ENCODE peak calls at places on chromosomes 4 and X, in six cellular contexts. B is mammary epithelial cell, V is tibial artery, R is heart right ventricle, Y is A549, I is MM.1S. Q is an unnamed sample. For H3K4me1, the result is how much of the 10 kb centered on the place peaks cover.

GRCh38 chr4:180650273-180650672 is 1592.9 kb upstream of the TENM3 start:
- DNase-seq in I (no peak), V (no peak), Y (no peak), B (no peak), R (no peak), Q (no peak)

GRCh38 chr4:7358100-7358735 is 76.5 kb downstream of the PSAPL1 start:
- DNase-seq in B (peak), R (peak), I (no peak), Y (peak), V (peak), Q (no peak)

GRCh38 chr4:25131925-25132324 is 28.3 kb downstream of the SEPSECS start:
- DNase-seq in I (no peak), B (no peak), V (no peak), Y (no peak), R (no peak), Q (peak)

GRCh38 chr4:1537410-1538095 is 131.3 kb upstream of the NKX1-1 start:
- DNase-seq in I (no peak), V (no peak), B (no peak), R (no peak), Y (no peak), Q (no peak)

GRCh38 chr4:83561381-83561780 is 25.5 kb downstream of the GPAT3 start:
- DNase-seq in Y (peak), R (no peak), V (no peak), B (peak), I (no peak), Q (no peak)

GRCh38 chrX:50068293-50068568 is 132.6 kb downstream of the AKAP4 start:
- DNase-seq in Y (no peak), I (no peak), R (no peak), V (no peak), B (no peak), Q (no peak)

GRCh38 chr4:140237616-140238352 is 83.8 kb upstream of the MAML3 start:
- DNase-seq in V (peak), R (peak), Y (no peak), B (no peak), I (no peak), Q (peak)

GRCh38 chr4:135718019-135718418 is 1516.4 kb upstream of the PABPC4L start:
- DNase-seq in R (no peak), V (no peak), B (no peak), Y (no peak), I (no peak), Q (no peak)

GRCh38 chr4:158299459-158300007 is 89.2 kb downstream of the TMEM144 start:
- DNase-seq in R (no peak), B (no peak), I (no peak), Y (peak), V (no peak), Q (no peak)

GRCh38 chr4:48908687-48909086 is 2.1 kb upstream of the OCIAD2 start:
- DNase-seq in V (no peak), Y (no peak), I (no peak), R (no peak), B (no peak), Q (no peak)

GRCh38 chr4:15794905-15795304 is 16.8 kb downstream of the CD38 start:
- DNase-seq in V (no peak), R (no peak), I (no peak), Y (no peak), B (peak), Q (no peak)

GRCh38 chr4:25457053-25457715 is 80.1 kb downstream of the ANAPC4 start:
- DNase-seq in R (no peak), Y (no peak), V (no peak), B (no peak), I (no peak), Q (no peak)

GRCh38 chrX:130878350-130879341 is 24.4 kb downstream of the ENOX2 start:
- DNase-seq in I (no peak), R (no peak), Y (no peak), V (peak), B (peak), Q (no peak)

GRCh38 chr4:151766691-151767090 is 5.9 kb upstream of the GATB start:
- DNase-seq in B (peak), V (no peak), Y (no peak), I (no peak), R (no peak), Q (no peak)

GRCh38 chrX:22194207-22194606 is 78.5 kb upstream of the CBLL2 start:
- DNase-seq in I (no peak), B (no peak), V (no peak), R (no peak), Y (no peak), Q (no peak)

GRCh38 chr4:40934671-40935070 is 184.9 kb downstream of the NSUN7 start:
- DNase-seq in I (no peak), B (no peak), R (no peak), V (no peak), Y (no peak), Q (no peak)

GRCh38 chr4:20254517-20255250 is 3.0 kb downstream of the SLIT2 start:
- DNase-seq in I (no peak), Y (no peak), V (peak), B (no peak), R (peak), Q (no peak)

GRCh38 chrX:66672106-66672505 is 33.2 kb upstream of the EDA2R start:
- DNase-seq in V (no peak), R (no peak), Y (no peak), B (peak), I (no peak), Q (no peak)

GRCh38 chr4:26217961-26218676 is 102.7 kb upstream of the RBPJ start:
- DNase-seq in R (peak), I (no peak), Y (no peak), B (no peak), V (no peak), Q (no peak)

GRCh38 chrX:19613645-19614323 is 98.5 kb upstream of the MAP3K15 start:
- DNase-seq in B (no peak), V (no peak), R (no peak), Y (no peak), I (no peak), Q (no peak)

GRCh38 chrX:74451450-74452198 is 30.3 kb downstream of the SLC16A2 start:
- DNase-seq in I (no peak), R (no peak), Y (no peak), V (no peak), B (no peak), Q (no peak)

GRCh38 chrX:74448669-74449068 is 27.4 kb downstream of the SLC16A2 start:
- DNase-seq in R (no peak), Y (no peak), I (no peak), V (no peak), B (no peak), Q (no peak)

GRCh38 chrX:74449937-74450330 is 28.6 kb downstream of the SLC16A2 start:
- DNase-seq in V (no peak), Y (no peak), I (no peak), R (no peak), B (peak), Q (no peak)

GRCh38 chrX:74450803-74451449 is 29.6 kb downstream of the SLC16A2 start:
- DNase-seq in V (no peak), R (no peak), B (peak), I (no peak), Y (peak), Q (no peak)

GRCh38 chrX:74449322-74449936 is 28.1 kb downstream of the SLC16A2 start:
- DNase-seq in I (no peak), R (no peak), B (peak), Y (no peak), V (no peak), Q (no peak)
- H3K4me1 ChIP-seq in I (under half), R (under half), B (half or more), Y (under half), V (under half), Q (under half)

DNA sequence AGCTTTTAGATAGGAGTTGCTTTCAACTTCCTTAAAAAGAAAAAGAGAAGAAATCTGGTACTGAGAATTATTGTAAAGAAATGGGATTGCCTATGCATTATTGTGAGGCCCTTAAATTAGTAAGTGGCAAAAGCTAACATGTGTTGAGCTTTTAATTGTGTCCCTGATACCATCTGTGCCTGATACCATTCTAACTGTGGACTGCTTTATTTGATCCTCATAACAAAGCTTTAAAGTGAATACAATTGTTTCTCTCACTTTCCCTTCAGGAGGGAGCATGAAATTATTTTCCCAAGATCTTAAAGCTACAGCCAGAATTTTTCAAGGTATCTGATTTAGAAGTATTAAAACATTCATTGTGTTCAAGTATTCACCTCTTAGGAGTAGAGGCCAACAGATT is 9.9 kb downstream of the KCTD8 start:
- DNase-seq in B (no peak), Y (no peak), V (no peak), R (no peak), I (no peak), Q (no peak)
- H3K4me1 ChIP-seq in B (under half), Y (under half), V (under half), R (under half), I (under half), Q (under half)

DNA sequence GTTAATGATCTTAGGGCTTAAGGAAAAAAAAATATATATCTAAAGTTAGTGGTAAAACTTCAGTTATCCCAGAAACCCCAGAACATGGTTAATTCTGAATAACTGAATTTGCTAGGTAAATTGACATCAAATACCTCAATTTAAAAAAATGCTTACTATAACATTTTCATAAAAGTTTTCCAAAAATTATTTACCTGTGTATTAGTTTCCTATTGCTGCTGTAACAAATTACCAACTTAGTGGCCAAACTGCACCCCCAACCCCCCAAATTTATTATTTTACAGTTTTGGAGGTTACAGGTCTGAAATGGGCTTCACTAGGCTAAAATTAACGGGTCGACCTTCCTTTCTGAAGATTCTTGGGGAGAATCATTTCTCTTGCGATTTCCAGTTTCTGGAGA is 95.2 kb downstream of the PDLIM5 start:
- DNase-seq in R (no peak), I (no peak), V (no peak), B (no peak), Y (no peak), Q (no peak)
- H3K4me1 ChIP-seq in R (under half), I (under half), V (half or more), B (under half), Y (half or more), Q (under half)

GRCh38 chr4:165331316-165331715 is 3.8 kb downstream of the MSMO1 start:
- DNase-seq in I (no peak), V (no peak), B (no peak), R (no peak), Y (no peak), Q (no peak)

GRCh38 chr4:165330071-165330470 is 2.6 kb downstream of the MSMO1 start:
- DNase-seq in B (no peak), Y (no peak), I (no peak), V (no peak), R (no peak), Q (no peak)

GRCh38 chr4:165330666-165331065 is 3.2 kb downstream of the MSMO1 start:
- DNase-seq in V (no peak), R (no peak), Y (no peak), I (no peak), B (no peak), Q (no peak)

GRCh38 chr4:165331823-165332222 is 4.4 kb downstream of the MSMO1 start:
- DNase-seq in R (no peak), V (no peak), Y (no peak), B (no peak), I (no peak), Q (no peak)

DNA sequence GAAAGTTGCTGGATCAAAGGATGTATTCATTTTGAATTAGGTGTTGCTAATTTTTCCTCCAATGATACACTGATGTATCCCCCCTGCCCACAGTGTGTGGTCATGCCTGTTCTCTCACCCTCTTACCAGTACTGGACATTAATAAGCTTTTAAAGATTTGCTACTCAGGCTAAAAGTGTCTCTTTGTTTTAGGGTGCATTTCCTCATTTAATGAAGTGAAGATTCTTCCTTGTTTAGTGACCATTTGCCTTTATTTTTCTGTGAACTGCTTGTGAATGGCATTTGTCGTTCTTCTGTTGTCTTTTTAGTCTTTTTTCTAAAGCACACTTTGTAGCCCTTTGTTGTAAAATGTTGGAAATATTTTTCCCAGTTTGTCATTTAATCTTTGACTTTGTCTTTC is 5.0 kb downstream of the MSMO1 start:
- DNase-seq in B (no peak), R (no peak), Y (no peak), I (no peak), V (no peak), Q (no peak)
- H3K4me1 ChIP-seq in B (under half), R (under half), Y (under half), I (under half), V (under half), Q (under half)

Q was measured in iPS DF 6.9.